ENCODE peak calls at places on chromosome 12, in eight cellular contexts. Q is mammary epithelial cell, P is neuronal stem cell, L is LNCaP clone FGC, N is stomach, J is body of pancreas, E is GM23248, I is GM06990. G is an unnamed sample.
A peak's percentile ranks its signal among the peaks of the same experiment; 100 is the strongest.

GRCh38 chr12:121893901-121894540 is 5.4 kb downstream of the PSMD9 start:
- DNase-seq in P (no peak), L (peak; percentile 65), Q (peak; percentile 81), N (peak; percentile 40), E (peak; percentile 85), J (peak; percentile 63), I (no peak), G (no peak)

GRCh38 chr12:7645395-7646177 is 20.1 kb downstream of the APOBEC1 start:
- DNase-seq in J (peak; percentile 40), N (no peak), Q (no peak), L (no peak), I (no peak), P (no peak), E (peak; percentile 52), G (no peak)

GRCh38 chr12:117052386-117053049 is 46.7 kb downstream of the TESC start:
- DNase-seq in E (no peak), I (no peak), L (no peak), J (no peak), Q (no peak), P (no peak), N (no peak), G (no peak)

GRCh38 chr12:69514111-69514510 is 43.9 kb downstream of the FRS2 start:
- DNase-seq in L (no peak), I (no peak), E (no peak), J (no peak), P (no peak), N (no peak), Q (no peak), G (no peak)

GRCh38 chr12:13538136-13538535 is 341.6 kb downstream of the EMP1 start:
- DNase-seq in E (no peak), I (no peak), P (no peak), Q (no peak), L (no peak), N (no peak), J (no peak), G (no peak)

GRCh38 chr12:53145383-53145782 is 35.1 kb upstream of the ZNF740 start:
- DNase-seq in Q (no peak), N (no peak), P (no peak), J (peak; percentile 39), L (no peak), E (peak; percentile 68), I (no peak), G (no peak)

GRCh38 chr12:132284618-132285310 is 44.6 kb downstream of the GALNT9 start:
- DNase-seq in Q (peak; percentile 75), P (no peak), J (no peak), E (peak; percentile 28), I (no peak), L (no peak), N (no peak), G (no peak)

GRCh38 chr12:52360663-52361271 is 6.5 kb downstream of the KRT85 start:
- DNase-seq in J (peak; percentile 36), L (peak; percentile 35), P (no peak), I (no peak), N (peak; percentile 72), E (no peak), Q (no peak), G (peak; percentile 38)

GRCh38 chr12:123442774-123443173 is 6.3 kb upstream of the RILPL2 start:
- DNase-seq in Q (no peak), L (no peak), J (no peak), P (no peak), E (no peak), I (no peak), N (no peak), G (no peak)

GRCh38 chr12:18967814-18968213 is 161.7 kb upstream of the PLEKHA5 start:
- DNase-seq in Q (peak; percentile 30), L (no peak), I (no peak), P (no peak), N (peak; percentile 28), E (no peak), J (no peak), G (no peak)

GRCh38 chr12:66693901-66694513 is 15.1 kb upstream of the GRIP1 start:
- DNase-seq in P (peak; percentile 39), N (no peak), Q (peak; percentile 49), I (no peak), L (peak; percentile 43), E (peak; percentile 81), J (peak; percentile 30), G (no peak)

GRCh38 chr12:46367351-46368029 is 5.1 kb downstream of the SLC38A2 start:
- DNase-seq in J (no peak), N (no peak), P (no peak), I (no peak), Q (peak; percentile 48), E (no peak), L (no peak), G (no peak)

GRCh38 chr12:46368138-46368537 is 4.4 kb downstream of the SLC38A2 start:
- DNase-seq in Q (no peak), E (no peak), P (no peak), J (no peak), I (no peak), L (no peak), N (no peak), G (no peak)

GRCh38 chr12:46369474-46370379 is 2.8 kb downstream of the SLC38A2 start:
- DNase-seq in I (no peak), L (no peak), Q (no peak), J (no peak), N (no peak), E (no peak), P (no peak), G (no peak)

GRCh38 chr12:46369095-46369473 is 3.5 kb downstream of the SLC38A2 start:
- DNase-seq in N (no peak), Q (no peak), L (no peak), I (no peak), P (no peak), E (no peak), J (no peak), G (no peak)

GRCh38 chr12:46368684-46369083 is 3.9 kb downstream of the SLC38A2 start:
- DNase-seq in J (no peak), Q (no peak), N (no peak), P (no peak), L (no peak), E (no peak), I (no peak), G (no peak)
- H3K4me3 ChIP-seq in J (no peak overlapping the region), Q (peak overlapping the region; percentile 89), N (peak overlapping the region; percentile 100), P (no peak overlapping the region), L (no peak overlapping the region), E (peak overlapping the region; percentile 99), I (no peak overlapping the region), G (peak overlapping the region; percentile 88)

DNA sequence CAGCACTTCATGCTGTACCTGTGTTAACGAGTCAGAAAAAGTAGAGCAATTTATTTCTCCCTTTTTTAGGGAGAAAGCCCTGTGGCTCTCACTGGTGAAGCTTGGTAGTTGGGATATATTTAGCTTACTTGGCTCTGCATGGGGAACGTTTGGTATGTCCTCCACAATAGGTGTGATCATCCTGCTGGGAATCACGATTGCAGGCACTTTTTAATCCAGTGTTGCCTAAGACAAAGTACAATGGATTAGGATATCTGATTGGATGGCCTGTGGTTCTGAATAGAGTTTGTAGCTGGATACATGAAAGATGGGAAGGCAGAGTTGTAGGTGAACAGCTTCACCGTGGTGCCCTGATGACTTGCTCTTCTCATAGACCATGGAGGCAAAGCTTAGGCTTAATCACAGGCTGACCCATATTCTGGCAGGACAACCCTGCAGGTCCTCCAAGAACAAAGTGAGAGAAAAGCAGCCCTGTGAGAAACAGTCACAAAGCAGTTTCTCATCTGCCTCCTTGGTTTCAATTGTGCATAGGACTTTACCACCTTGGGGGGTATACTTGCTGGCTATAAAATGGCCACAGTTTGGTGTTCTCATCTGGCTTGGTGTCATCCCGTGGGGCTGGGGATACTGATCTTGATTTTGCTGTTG is 7.5 kb downstream of the RESF1 start:
- DNase-seq in J (no peak), L (no peak), Q (no peak), E (no peak), I (no peak), P (no peak), N (no peak), G (no peak)
- H3K4me3 ChIP-seq in J (no peak overlapping the region), L (no peak overlapping the region), Q (no peak overlapping the region), E (no peak overlapping the region), I (no peak overlapping the region), P (no peak overlapping the region), N (no peak overlapping the region), G (no peak overlapping the region)

GRCh38 chr12:67774983-67775587 is 126.5 kb downstream of the DYRK2 start:
- DNase-seq in P (no peak), E (no peak), I (no peak), Q (peak; percentile 25), J (no peak), L (no peak), N (no peak), G (no peak)

GRCh38 chr12:67773896-67774295 is 125.4 kb downstream of the DYRK2 start:
- DNase-seq in L (no peak), I (no peak), N (no peak), J (no peak), Q (no peak), E (no peak), P (no peak), G (no peak)

GRCh38 chr12:67772276-67773169 is 124.0 kb downstream of the DYRK2 start:
- DNase-seq in N (no peak), I (no peak), P (peak; percentile 62), L (no peak), E (peak; percentile 15), J (peak; percentile 16), Q (no peak), G (no peak)
- H3K4me3 ChIP-seq in N (no peak overlapping the region), I (no peak overlapping the region), P (no peak overlapping the region), L (no peak overlapping the region), E (no peak overlapping the region), J (no peak overlapping the region), Q (no peak overlapping the region), G (peak overlapping the region; percentile 11)

GRCh38 chr12:57811028-57811755 is 7.3 kb downstream of the AVIL start:
- DNase-seq in I (no peak), P (no peak), J (no peak), L (no peak), E (no peak), N (no peak), Q (no peak), G (no peak)
- H3K4me3 ChIP-seq in I (no peak overlapping the region), P (no peak overlapping the region), J (no peak overlapping the region), L (no peak overlapping the region), E (no peak overlapping the region), N (no peak overlapping the region), Q (no peak overlapping the region), G (no peak overlapping the region)

DNA sequence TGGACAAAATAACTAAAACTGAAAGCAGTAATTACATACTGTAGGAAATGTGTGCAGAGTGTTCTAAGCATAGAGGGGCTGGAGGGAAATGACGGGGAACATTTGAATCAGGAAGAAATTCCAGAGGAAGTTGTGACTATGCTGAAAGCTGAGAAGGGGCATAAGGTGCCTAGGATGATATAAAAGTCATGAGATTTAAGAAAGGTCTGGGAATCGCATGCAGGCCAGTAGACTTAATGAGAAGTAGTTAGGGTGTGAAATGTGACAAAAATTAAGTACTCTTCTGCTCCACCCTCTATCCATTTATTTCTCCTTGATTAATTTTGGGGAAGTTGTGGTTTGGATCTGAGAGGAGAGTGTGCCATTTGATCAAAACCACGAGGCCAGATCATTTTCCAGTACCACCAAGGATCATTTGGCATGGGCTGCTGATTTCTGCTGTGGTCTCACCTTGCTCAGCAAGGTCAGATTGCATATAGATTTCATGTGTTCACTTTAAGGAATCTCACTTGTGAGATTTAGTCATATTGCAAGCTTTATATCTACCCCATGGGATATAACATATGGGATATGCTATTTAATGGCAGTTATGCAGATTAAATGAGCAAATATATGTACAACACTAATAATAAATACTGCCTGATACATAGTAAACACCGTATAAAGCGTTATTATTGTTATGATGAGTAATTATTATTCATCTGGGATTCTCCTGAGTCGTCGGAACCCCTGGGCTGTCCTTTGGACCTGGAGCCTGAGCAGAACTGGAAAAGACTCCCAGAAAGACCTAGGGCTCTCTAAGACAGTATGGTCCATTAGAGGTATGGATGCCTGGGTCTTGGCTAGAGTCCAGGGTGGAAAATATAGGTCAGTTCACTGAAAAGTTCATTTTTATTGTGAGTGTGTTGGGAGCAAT is 72.3 kb downstream of the SRGAP1 start:
- DNase-seq in J (no peak), Q (no peak), E (peak; percentile 56), P (no peak), I (no peak), N (no peak), L (no peak), G (no peak)
- H3K4me3 ChIP-seq in J (no peak overlapping the region), Q (no peak overlapping the region), E (peak overlapping the region; percentile 51), P (no peak overlapping the region), I (no peak overlapping the region), N (no peak overlapping the region), L (no peak overlapping the region), G (no peak overlapping the region)